ENCODE peak calls at places on chromosomes 7 and 10, in five cellular contexts. O, F, I, B and C are unnamed samples. For H3K4me1 and H3K27me3, the result is how much of the 10 kb centered on the place peaks cover.

GRCh38 chr7:17054206-17054605 is 172.4 kb upstream of the AGR3 start:
- DNase-seq in I (no peak), B (no peak), O (no peak), F (no peak), C (no peak)

GRCh38 chr10:48234807-48235206 is 39.7 kb downstream of the FRMPD2 start:
- DNase-seq in B (no peak), O (no peak), F (no peak), I (no peak), C (no peak)

GRCh38 chr10:69087600-69088470 is at the start of gene SRGN:
- DNase-seq in F (no peak), I (peak), B (peak), O (no peak), C (peak)

GRCh38 chr7:157541295-157541608 is 204.4 kb downstream of the DNAJB6 start:
- DNase-seq in F (no peak), I (no peak), O (no peak), B (no peak), C (no peak)

GRCh38 chr10:33211123-33211878 is 123.2 kb downstream of the NRP1 start:
- DNase-seq in B (no peak), I (peak), O (no peak), F (no peak), C (no peak)

GRCh38 chr10:3812141-3812540 is 27.1 kb upstream of the KLF6 start:
- DNase-seq in B (no peak), O (no peak), I (no peak), F (no peak), C (no peak)

GRCh38 chr10:30185916-30186315 is 126.5 kb upstream of the JCAD start:
- DNase-seq in O (no peak), F (no peak), I (no peak), B (no peak), C (no peak)

GRCh38 chr10:112815238-112816032 is 134.6 kb upstream of the TCF7L2 start:
- DNase-seq in B (no peak), O (no peak), I (no peak), F (no peak), C (no peak)

DNA sequence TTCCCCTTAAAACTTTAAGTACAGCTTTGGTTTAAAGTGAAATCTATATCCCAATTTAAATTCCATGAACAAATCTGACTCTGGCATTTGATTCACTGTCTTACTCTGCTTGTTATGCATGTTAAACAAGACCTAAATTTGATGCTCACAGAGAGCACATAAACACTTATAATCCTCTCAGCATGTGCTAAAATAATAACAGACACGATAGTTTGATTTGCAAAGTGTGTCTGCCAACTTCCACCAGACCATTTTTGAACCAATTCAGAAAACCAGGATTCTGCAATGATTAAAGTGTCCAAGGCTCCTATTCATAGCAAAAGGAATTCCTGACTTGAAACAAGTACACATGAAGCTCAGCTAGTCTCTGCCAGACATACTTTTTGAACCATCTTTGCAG is 11.2 kb downstream of the RBM20 start:
- DNase-seq in B (no peak), F (no peak), I (no peak), O (no peak), C (no peak)
- H3K4me1 ChIP-seq in B (under half), F (under half), I (under half), O (under half), C (under half)

DNA sequence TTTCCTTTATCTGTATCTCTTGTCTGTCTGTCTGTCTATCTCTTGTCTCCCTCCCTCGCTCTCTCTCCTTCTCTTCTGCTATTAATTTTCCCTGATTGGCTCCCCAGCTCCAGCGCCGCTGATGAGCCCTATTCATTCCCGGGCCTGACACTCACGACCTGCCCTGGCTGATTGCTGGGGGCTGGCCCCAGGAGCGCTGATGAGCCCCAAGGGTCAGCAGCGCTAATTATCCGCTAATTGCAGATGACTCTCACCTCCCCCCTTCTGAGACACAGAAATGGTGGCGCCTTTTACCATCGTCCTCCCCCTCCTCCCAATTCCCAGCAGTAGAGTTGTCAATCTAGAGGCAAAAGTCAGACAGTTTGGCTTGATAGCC is 1.3 kb upstream of the GBX1 start:
- DNase-seq in I (no peak), F (no peak), O (no peak), B (no peak), C (no peak)
- H3K27me3 ChIP-seq in I (under half), F (under half), O (under half), B (under half), C (under half)

DNA sequence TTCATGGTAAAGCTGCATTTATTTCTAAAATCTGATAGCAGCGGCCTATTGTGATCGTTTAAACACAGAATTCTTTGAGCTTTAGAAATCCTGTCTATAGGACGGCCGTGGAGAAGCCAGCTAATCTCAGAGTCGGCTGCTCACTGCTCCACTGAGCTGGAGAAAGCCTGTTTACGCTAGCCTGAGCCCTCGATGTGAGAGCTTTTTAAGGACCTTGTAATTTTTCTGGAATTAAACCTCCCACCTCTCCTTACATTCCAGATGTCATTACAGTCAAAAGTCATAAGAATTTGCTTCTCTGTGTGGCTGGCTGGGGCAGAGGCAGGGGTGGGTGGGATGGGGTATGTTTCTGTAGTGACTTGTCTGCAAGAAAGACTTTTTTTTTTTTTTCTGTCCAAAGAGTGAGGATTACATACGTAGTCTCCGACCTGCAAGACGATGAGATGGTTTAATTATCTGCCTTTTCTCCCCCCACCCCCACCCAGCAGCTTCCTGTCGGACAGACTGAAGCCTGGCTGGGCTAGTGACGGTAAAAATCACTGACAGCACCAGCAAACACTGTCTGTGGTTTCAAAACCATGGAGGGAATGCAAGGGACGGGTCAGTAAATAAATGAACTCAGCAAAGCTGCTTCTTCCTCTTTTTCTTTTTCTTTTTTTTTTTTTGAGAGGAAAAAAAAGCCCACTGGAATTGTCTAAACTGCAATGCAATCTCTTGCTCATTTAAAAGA is 31.8 kb downstream of the TRIM8 start:
- DNase-seq in B (peak), O (no peak), F (no peak), I (no peak), C (no peak)
- TF ChIP-seq POLR2A in B (no peak), O (no peak), F (no peak), I (no peak), C (no peak)

GRCh38 chr10:89165923-89166322 is 41.2 kb downstream of the CH25H start:
- DNase-seq in O (no peak), B (no peak), F (no peak), I (no peak), C (no peak)

GRCh38 chr10:89164920-89165319 is 42.2 kb downstream of the CH25H start:
- DNase-seq in B (no peak), O (no peak), I (no peak), F (no peak), C (no peak)

GRCh38 chr10:89160339-89160738 is 46.8 kb downstream of the CH25H start:
- DNase-seq in O (no peak), B (no peak), I (no peak), F (no peak), C (no peak)

GRCh38 chr10:89164080-89164479 is 43.0 kb downstream of the CH25H start:
- DNase-seq in B (no peak), O (no peak), F (no peak), I (peak), C (no peak)

DNA sequence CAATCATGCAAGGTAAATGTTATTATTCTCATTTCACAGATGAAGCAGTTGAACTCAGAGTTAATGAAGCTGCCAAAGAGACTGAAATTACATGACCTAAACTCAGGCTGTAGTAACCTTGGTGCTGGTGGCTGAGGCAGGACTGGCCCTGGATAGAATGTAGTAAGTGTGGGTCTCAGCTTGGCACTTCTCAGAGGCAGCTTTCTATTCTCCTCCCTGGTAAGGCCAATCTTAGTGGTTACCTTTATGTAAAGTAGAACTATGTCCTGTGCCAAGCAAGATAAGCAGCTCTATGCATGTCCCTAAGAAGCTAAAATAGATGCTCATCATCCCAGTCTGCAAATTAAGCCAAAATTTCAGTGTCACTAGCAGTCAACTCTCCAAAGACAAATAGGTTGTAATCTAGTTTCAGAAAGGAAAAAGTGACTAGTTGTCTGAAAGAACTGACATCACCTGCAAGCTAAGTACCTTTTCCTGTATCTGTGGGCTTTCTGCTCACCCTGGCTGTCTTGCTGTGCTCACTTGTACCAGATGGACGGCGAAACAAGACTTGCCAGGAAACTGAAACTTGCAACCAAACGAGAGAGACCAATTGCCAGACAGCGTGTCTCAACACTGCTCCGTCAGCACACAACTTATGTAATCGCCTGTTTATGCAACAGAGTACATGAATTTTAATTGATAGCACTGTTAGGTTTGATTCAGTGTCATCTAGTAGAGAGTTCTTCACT is 43.7 kb downstream of the CH25H start:
- DNase-seq in B (peak), O (no peak), I (peak), F (no peak), C (peak)
- H3K4me1 ChIP-seq in B (under half), O (under half), I (under half), F (under half), C (under half)

GRCh38 chr10:100811261-100811660 is 65.9 kb downstream of the PAX2 start:
- DNase-seq in O (no peak), B (no peak), I (no peak), F (no peak), C (no peak)
- H3K27me3 ChIP-seq in O (under half), B (under half), I (under half), F (under half), C (under half)

DNA sequence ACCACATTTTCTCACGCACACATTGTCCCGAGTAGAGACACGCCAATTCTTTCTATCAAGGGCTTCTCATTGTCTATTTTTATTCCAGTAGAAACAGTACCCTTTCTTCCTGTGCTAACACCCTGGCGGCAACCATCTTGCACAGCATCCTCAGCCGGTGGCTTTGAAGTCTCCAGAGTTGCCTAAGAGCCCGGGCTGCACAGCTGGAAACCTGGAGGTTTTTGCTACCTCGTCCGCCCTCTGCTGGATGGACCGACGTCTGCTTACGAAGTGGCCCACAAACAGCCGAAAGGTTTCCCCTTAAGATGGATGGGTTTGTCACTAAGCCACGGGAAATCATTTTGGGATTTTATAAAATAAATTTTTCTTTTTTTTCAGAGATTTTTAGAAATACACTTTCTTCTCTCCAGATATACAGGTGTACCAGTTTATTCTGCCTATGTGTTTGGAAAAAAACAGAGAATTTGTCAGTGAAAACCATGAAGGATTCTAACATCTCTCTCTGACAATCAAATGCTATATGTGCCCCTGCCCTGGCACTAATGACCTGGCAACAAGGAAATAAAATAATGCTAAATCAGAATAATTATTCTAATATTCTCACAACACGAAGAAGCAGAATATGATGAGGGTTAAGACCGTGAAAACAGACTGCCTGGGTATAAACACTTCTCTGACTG is 81.8 kb upstream of the FAM204A start:
- DNase-seq in F (peak), B (peak), O (peak), I (peak), C (peak)
- TF ChIP-seq POLR2A in F (no peak), B (no peak), O (no peak), I (no peak), C (no peak)

GRCh38 chr10:123038782-123039631 is 30.2 kb downstream of the ACADSB start:
- DNase-seq in B (no peak), F (no peak), O (no peak), I (no peak), C (no peak)
- H3K4me1 ChIP-seq in B (under half), F (under half), O (under half), I (under half), C (under half)

DNA sequence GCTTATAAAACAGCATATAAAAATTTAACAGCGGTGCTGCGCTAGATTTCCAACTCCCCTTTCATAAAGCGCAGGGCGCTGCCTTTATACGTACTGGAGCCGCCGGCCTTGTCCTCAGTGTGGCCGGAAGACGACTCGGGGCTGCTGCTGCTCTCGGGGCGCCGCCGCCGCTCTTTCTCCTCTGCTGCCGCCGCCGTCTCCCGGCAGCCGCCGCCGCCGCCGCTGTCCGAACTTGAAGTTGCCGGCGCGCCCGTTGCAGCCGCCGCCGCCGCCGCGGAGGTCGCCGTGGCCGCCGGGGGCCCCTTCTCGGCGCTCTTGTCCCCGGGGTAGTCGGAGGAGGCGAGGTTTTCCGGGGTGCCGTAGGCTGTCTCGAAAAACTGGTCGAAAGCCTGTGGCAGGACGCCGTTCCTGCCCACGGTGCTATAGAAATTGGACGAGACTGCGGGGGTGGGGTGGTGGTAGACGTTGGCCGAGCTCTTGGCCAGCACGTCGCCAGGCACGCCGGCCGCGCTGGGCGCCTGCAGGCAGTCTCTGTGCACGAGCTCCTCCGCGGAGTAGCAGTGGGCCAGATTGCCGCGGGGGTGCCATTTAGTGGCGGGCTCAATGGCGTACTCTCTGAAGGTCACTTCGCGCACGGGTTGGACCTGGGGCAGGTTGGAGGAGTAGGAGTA is 555 bp downstream of the HOXA11 start:
- DNase-seq in I (peak), O (no peak), F (no peak), B (no peak), C (peak)
- H3K27me3 ChIP-seq in I (under half), O (under half), F (half or more), B (half or more), C (under half)